ENCODE peak calls at places on chromosomes 11 and 22, in four cellular contexts. One of them, this sample, is unnamed.

GRCh38 chr22:36753120-36753802 is 22.7 kb downstream of the IFT27 start:
- DNase-seq in iris pigment epithelial cell: no peak
- DNase-seq in EL: no peak
- DNase-seq in stimulated activated CD4-positive, alpha-beta T cell treated with anti-CD3 and anti-CD28 coated beads, Interleukin-4, amount 100 ng/mL, for 1 hour: no peak
- DNase-seq in this sample: no peak

GRCh38 chr11:130769782-130770565 is 146.3 kb downstream of the SNX19 start:
- DNase-seq in stimulated activated CD4-positive, alpha-beta T cell treated with anti-CD3 and anti-CD28 coated beads, Interleukin-4, amount 100 ng/mL, for 1 hour: no peak
- DNase-seq in EL: no peak
- DNase-seq in iris pigment epithelial cell: peak; percentile 7
- DNase-seq in this sample: no peak

GRCh38 chr11:75342966-75343870 is 8.2 kb downstream of the ARRB1 start:
- DNase-seq in stimulated activated CD4-positive, alpha-beta T cell treated with anti-CD3 and anti-CD28 coated beads, Interleukin-4, amount 100 ng/mL, for 1 hour: no peak
- DNase-seq in EL: no peak
- DNase-seq in iris pigment epithelial cell: no peak
- DNase-seq in this sample: no peak

GRCh38 chr11:11895672-11896071 is 53.9 kb downstream of the USP47 start:
- DNase-seq in stimulated activated CD4-positive, alpha-beta T cell treated with anti-CD3 and anti-CD28 coated beads, Interleukin-4, amount 100 ng/mL, for 1 hour: no peak
- DNase-seq in iris pigment epithelial cell: no peak
- DNase-seq in EL: no peak
- DNase-seq in this sample: no peak

GRCh38 chr11:12216100-12216499 is 105.7 kb downstream of the MICAL2 start:
- DNase-seq in EL: no peak
- DNase-seq in stimulated activated CD4-positive, alpha-beta T cell treated with anti-CD3 and anti-CD28 coated beads, Interleukin-4, amount 100 ng/mL, for 1 hour: no peak
- DNase-seq in iris pigment epithelial cell: no peak
- DNase-seq in this sample: no peak

GRCh38 chr22:33873666-33874065 is 46.6 kb downstream of the LARGE1 start:
- DNase-seq in iris pigment epithelial cell: no peak
- DNase-seq in EL: no peak
- DNase-seq in stimulated activated CD4-positive, alpha-beta T cell treated with anti-CD3 and anti-CD28 coated beads, Interleukin-4, amount 100 ng/mL, for 1 hour: no peak
- DNase-seq in this sample: no peak

GRCh38 chr22:41487037-41487963 is 18.4 kb downstream of the ACO2 start:
- DNase-seq in stimulated activated CD4-positive, alpha-beta T cell treated with anti-CD3 and anti-CD28 coated beads, Interleukin-4, amount 100 ng/mL, for 1 hour: no peak
- DNase-seq in iris pigment epithelial cell: no peak
- DNase-seq in EL: no peak
- DNase-seq in this sample: no peak

GRCh38 chr11:66363805-66364535 is 7.6 kb downstream of the SLC29A2 start:
- DNase-seq in stimulated activated CD4-positive, alpha-beta T cell treated with anti-CD3 and anti-CD28 coated beads, Interleukin-4, amount 100 ng/mL, for 1 hour: peak; percentile 77
- DNase-seq in iris pigment epithelial cell: no peak
- DNase-seq in EL: peak; percentile 31
- DNase-seq in this sample: peak; percentile 25

GRCh38 chr11:120719348-120719747 is 207.8 kb downstream of the GRIK4 start:
- DNase-seq in stimulated activated CD4-positive, alpha-beta T cell treated with anti-CD3 and anti-CD28 coated beads, Interleukin-4, amount 100 ng/mL, for 1 hour: no peak
- DNase-seq in EL: no peak
- DNase-seq in iris pigment epithelial cell: peak; percentile 14
- DNase-seq in this sample: no peak

GRCh38 chr11:115580927-115581680 is 76.9 kb upstream of the CADM1 start:
- DNase-seq in EL: no peak
- DNase-seq in iris pigment epithelial cell: no peak
- DNase-seq in stimulated activated CD4-positive, alpha-beta T cell treated with anti-CD3 and anti-CD28 coated beads, Interleukin-4, amount 100 ng/mL, for 1 hour: no peak
- DNase-seq in this sample: no peak

GRCh38 chr11:48182860-48183526 is 33.6 kb upstream of the OR4B1 start:
- DNase-seq in EL: no peak
- DNase-seq in stimulated activated CD4-positive, alpha-beta T cell treated with anti-CD3 and anti-CD28 coated beads, Interleukin-4, amount 100 ng/mL, for 1 hour: no peak
- DNase-seq in iris pigment epithelial cell: no peak
- DNase-seq in this sample: no peak

GRCh38 chr11:130416537-130416896 is 11.9 kb downstream of the ADAMTS8 start:
- DNase-seq in iris pigment epithelial cell: no peak
- DNase-seq in stimulated activated CD4-positive, alpha-beta T cell treated with anti-CD3 and anti-CD28 coated beads, Interleukin-4, amount 100 ng/mL, for 1 hour: no peak
- DNase-seq in EL: no peak
- DNase-seq in this sample: no peak

GRCh38 chr11:21820176-21820575 is 372.7 kb upstream of the ANO5 start:
- DNase-seq in stimulated activated CD4-positive, alpha-beta T cell treated with anti-CD3 and anti-CD28 coated beads, Interleukin-4, amount 100 ng/mL, for 1 hour: no peak
- DNase-seq in iris pigment epithelial cell: no peak
- DNase-seq in EL: no peak
- DNase-seq in this sample: no peak

GRCh38 chr22:41907436-41908401 is 7.2 kb downstream of the SHISA8 start:
- DNase-seq in iris pigment epithelial cell: no peak
- DNase-seq in EL: no peak
- DNase-seq in stimulated activated CD4-positive, alpha-beta T cell treated with anti-CD3 and anti-CD28 coated beads, Interleukin-4, amount 100 ng/mL, for 1 hour: no peak
- DNase-seq in this sample: no peak

GRCh38 chr22:30422481-30423295 is 2.9 kb upstream of the MTFP1 start:
- DNase-seq in EL: peak; percentile 98
- DNase-seq in iris pigment epithelial cell: peak; percentile 97
- DNase-seq in stimulated activated CD4-positive, alpha-beta T cell treated with anti-CD3 and anti-CD28 coated beads, Interleukin-4, amount 100 ng/mL, for 1 hour: peak; percentile 40
- DNase-seq in this sample: no peak

GRCh38 chr11:103368151-103368550 is 258.9 kb downstream of the DYNC2H1 start:
- DNase-seq in EL: no peak
- DNase-seq in stimulated activated CD4-positive, alpha-beta T cell treated with anti-CD3 and anti-CD28 coated beads, Interleukin-4, amount 100 ng/mL, for 1 hour: no peak
- DNase-seq in iris pigment epithelial cell: no peak
- DNase-seq in this sample: no peak

This sample was measured in naive B cell.